ENCODE peak calls at places on chromosomes 7 and 10, in seven cellular contexts. Z, V, P, H, Y, E and S are unnamed samples.

GRCh38 chr10:117543245-117543998 is 876 bp downstream of the EMX2 start:
- DNase-seq in Y (no peak), P (no peak), V (no peak), E (no peak), Z (no peak), H (no peak), S (no peak)

GRCh38 chr10:101972761-101973160 is 83.2 kb downstream of the ARMH3 start:
- DNase-seq in H (no peak), V (no peak), Z (no peak), P (no peak), E (no peak), Y (no peak), S (no peak)

GRCh38 chr10:110067960-110068770 is 60.4 kb downstream of the ADD3 start:
- DNase-seq in Y (no peak), H (peak), Z (no peak), E (no peak), P (no peak), V (no peak), S (no peak)

GRCh38 chr7:17456541-17456940 is 158.1 kb downstream of the AHR start:
- DNase-seq in Z (no peak), E (no peak), P (no peak), Y (no peak), H (no peak), V (no peak), S (no peak)

GRCh38 chr10:22958338-22958737 is 30.5 kb downstream of the ARMC3 start:
- DNase-seq in P (no peak), V (no peak), Z (no peak), Y (no peak), E (no peak), H (peak), S (no peak)

GRCh38 chr10:4103586-4103985 is 318.6 kb upstream of the KLF6 start:
- DNase-seq in H (no peak), E (no peak), Y (no peak), P (no peak), V (no peak), Z (no peak), S (no peak)

GRCh38 chr10:30436200-30436599 is 2.2 kb downstream of the MAP3K8 start:
- DNase-seq in Y (no peak), E (no peak), H (no peak), Z (no peak), P (no peak), V (no peak), S (no peak)

GRCh38 chr7:2253021-2253420 is 11.0 kb downstream of the NUDT1 start:
- DNase-seq in P (no peak), E (no peak), Z (no peak), V (no peak), H (no peak), Y (no peak), S (no peak)

GRCh38 chr10:575312-576129 is 113.9 kb downstream of the DIP2C start:
- DNase-seq in Y (peak), P (no peak), Z (no peak), E (peak), H (no peak), V (no peak), S (no peak)

GRCh38 chr10:93837783-93838677 is 55.7 kb upstream of the SLC35G1 start:
- DNase-seq in H (no peak), Z (peak), E (no peak), P (no peak), Y (no peak), V (no peak), S (no peak)

GRCh38 chr7:28459306-28459705 is 47.0 kb downstream of the CREB5 start:
- DNase-seq in P (no peak), E (no peak), V (no peak), H (no peak), Y (no peak), Z (no peak), S (no peak)

GRCh38 chr10:60388709-60389241 is 900 bp downstream of the ANK3 start:
- DNase-seq in V (no peak), P (no peak), Y (no peak), H (no peak), Z (no peak), E (no peak), S (no peak)

GRCh38 chr10:77279207-77279606 is 358.4 kb downstream of the KCNMA1 start:
- DNase-seq in Z (peak), P (no peak), Y (no peak), H (no peak), E (no peak), V (peak), S (no peak)

GRCh38 chr10:116748041-116748440 is 5.7 kb upstream of the HSPA12A start:
- DNase-seq in H (peak), E (no peak), V (no peak), Y (no peak), Z (no peak), P (no peak), S (no peak)

GRCh38 chr10:74988787-74989574 is 122.5 kb upstream of the SAMD8 start:
- DNase-seq in V (no peak), E (no peak), H (no peak), Z (no peak), P (no peak), Y (no peak), S (no peak)

GRCh38 chr10:104332243-104333036 is 5.8 kb downstream of the ITPRIP start:
- DNase-seq in V (peak), Z (peak), E (no peak), P (no peak), Y (no peak), H (no peak), S (no peak)

GRCh38 chr10:96292971-96293909 is 11.0 kb upstream of the DNTT start:
- DNase-seq in Z (peak), H (peak), Y (no peak), V (peak), E (no peak), P (no peak), S (peak)
- TF ChIP-seq CTCF in Z (peak), H (peak), Y (peak), V (peak), E (peak), P (peak), S (peak)

GRCh38 chr7:102286237-102287081 is at the start of gene SH2B2:
- DNase-seq in P (peak), E (peak), H (peak), Z (peak), Y (peak), V (peak), S (peak)
- TF ChIP-seq CTCF in P (no peak), E (no peak), H (no peak), Z (no peak), Y (no peak), V (no peak), S (no peak)

DNA sequence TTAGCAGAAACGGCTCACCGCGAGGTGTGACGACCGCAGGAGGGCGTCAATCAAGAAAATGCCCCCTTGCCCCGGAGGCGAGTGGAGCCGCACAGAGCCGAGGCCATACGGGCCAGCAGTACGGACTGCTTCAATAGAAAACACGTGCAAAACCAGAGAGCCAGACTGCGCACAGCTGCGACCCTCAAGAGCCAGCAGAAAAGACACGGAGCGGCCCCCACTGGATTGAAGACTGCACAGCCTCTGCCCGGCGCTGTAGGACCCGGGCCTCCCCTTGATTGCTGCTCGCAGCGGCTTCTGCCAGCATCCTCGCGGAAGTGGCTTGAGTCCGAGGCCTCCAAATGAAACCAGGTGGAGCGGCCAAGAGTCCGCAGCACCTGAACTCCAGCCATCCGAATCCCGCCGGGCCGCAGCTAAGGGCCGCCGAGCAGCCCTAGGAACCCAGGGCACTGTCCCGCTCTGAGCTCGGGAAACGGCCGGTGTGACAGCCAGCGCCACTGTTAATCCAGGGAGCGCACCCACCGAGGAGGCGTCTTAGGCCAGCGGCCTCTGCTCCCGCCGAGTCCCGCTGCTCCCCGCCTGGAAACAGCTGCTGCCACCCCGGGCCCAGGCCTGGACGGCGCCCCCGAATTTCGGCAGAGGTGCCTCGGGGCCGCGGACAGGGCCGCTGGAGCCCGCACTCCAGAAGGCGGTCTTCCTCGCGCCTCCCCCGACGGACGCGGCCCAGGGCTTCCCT is 660 bp upstream of the HHEX start:
- DNase-seq in E (no peak), Z (peak), P (peak), H (no peak), V (no peak), Y (no peak), S (peak)
- TF ChIP-seq CTCF in E (no peak), Z (no peak), P (peak), H (no peak), V (no peak), Y (no peak), S (no peak)

DNA sequence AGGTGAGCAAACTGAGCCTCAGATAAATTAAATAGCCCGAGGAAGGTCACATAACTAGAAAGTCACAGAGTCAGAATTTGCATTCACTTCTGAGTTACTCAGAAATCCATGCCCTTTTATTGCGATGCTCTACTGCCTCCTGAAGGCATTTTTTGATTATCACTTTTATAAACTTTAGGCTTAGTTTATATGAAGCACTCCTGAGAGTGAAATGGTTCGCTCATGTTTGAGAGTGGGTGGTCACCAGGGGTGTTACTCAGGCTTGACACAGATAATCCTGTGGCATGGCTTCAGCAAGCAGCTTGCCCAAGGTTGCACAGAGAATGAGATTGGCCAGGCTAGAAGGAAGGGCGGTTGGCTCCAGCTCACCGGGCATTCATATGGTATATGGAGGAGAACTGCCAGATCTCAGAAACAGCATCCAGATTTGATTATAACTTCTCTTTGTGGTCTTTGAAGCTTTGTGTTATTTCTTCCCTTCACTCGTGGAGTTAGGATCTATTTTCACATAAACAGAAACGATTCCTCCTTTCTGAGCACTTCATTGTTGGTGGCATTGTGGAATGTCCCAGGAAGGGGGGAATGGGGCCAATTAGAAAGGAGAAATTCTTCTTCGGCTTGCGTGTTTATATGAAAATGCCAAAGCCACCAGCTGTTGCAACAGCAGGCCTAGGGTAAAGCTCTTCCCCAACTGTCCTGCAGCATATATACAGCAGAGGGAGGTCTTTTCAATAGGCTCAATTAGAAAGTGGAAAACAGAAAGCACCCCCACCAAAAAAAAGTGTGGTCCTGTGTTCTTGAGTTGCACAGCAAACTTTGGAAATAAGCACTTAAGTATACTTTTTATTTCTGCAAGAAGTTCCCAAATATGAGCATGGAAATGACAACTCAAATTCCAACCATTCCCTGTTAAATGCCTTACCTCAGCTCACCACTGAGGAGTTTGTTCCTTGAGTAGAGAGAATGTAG is 628.8 kb downstream of the SUGCT start:
- DNase-seq in Y (no peak), P (no peak), H (peak), Z (no peak), V (no peak), E (no peak), S (no peak)
- TF ChIP-seq CTCF in Y (peak), P (peak), H (peak), Z (no peak), V (no peak), E (no peak), S (no peak)

DNA sequence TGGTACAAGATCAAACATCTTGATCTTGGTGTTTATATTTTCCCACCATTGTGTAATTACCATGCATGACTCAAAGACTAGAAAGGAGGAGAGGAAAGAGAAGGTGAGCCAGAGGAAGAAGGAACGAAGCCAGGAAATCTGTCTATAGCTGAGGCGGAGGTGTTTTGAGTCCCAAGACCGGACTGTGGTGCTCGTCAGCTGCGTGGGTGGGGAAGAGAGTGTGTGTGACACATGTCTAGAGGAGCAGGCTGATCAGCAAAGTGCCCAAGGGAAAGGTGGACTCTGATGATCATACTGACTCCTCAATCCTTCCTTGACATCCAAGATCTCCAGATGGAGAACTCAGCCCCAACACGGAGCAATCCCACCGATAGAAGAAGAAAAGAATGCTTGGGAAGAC is 189.5 kb upstream of the MINDY3 start:
- DNase-seq in H (peak), V (no peak), E (no peak), Z (no peak), Y (no peak), P (no peak), S (no peak)
- TF ChIP-seq CTCF in H (no peak), V (no peak), E (no peak), Z (no peak), Y (no peak), P (no peak), S (no peak)

GRCh38 chr7:139570119-139570518 is 46.6 kb downstream of the CLEC2L start:
- DNase-seq in V (no peak), Y (peak), E (no peak), Z (no peak), P (no peak), H (no peak), S (no peak)
- TF ChIP-seq CTCF in V (no peak), Y (peak), E (no peak), Z (no peak), P (no peak), H (no peak), S (no peak)

GRCh38 chr7:132154248-132154647 is 422.0 kb downstream of the PLXNA4 start:
- DNase-seq in V (no peak), Z (no peak), P (no peak), E (no peak), H (no peak), Y (no peak), S (no peak)
- TF ChIP-seq CTCF in V (no peak), Z (no peak), P (no peak), E (no peak), H (no peak), Y (no peak), S (no peak)

GRCh38 chr7:71472962-71473361 is 341.0 kb downstream of the GALNT17 start:
- DNase-seq in Y (no peak), V (no peak), E (no peak), H (no peak), P (no peak), Z (no peak), S (no peak)
- TF ChIP-seq CTCF in Y (no peak), V (no peak), E (no peak), H (no peak), P (no peak), Z (no peak), S (no peak)